ENCODE peak calls at places on chromosomes 13 and 19, in nine cellular contexts. One of them, this sample, is unnamed. For H3K4me1, the result is how much of the 10 kb centered on the place peaks cover.

GRCh38 chr13:76965759-76966421 is 17.6 kb downstream of the ACOD1 start:
- DNase-seq in mesendoderm: no peak
- DNase-seq in endothelial cell of umbilical vein: peak
- DNase-seq in astrocyte: peak
- DNase-seq in neuronal stem cell: no peak
- DNase-seq in A549: no peak
- DNase-seq in GM23248: peak
- DNase-seq in mesenchymal stem cell: peak
- DNase-seq in HCT116: no peak
- DNase-seq in this sample: peak

GRCh38 chr13:104571161-104571889 is 1505.1 kb upstream of the SLC10A2 start:
- DNase-seq in mesendoderm: peak
- DNase-seq in endothelial cell of umbilical vein: peak
- DNase-seq in astrocyte: peak
- DNase-seq in neuronal stem cell: peak
- DNase-seq in A549: peak
- DNase-seq in GM23248: peak
- DNase-seq in mesenchymal stem cell: peak
- DNase-seq in HCT116: peak
- DNase-seq in this sample: peak

GRCh38 chr13:84645196-84646071 is 763.2 kb upstream of the SLITRK1 start:
- DNase-seq in mesendoderm: peak
- DNase-seq in endothelial cell of umbilical vein: no peak
- DNase-seq in astrocyte: peak
- DNase-seq in neuronal stem cell: no peak
- DNase-seq in A549: no peak
- DNase-seq in GM23248: peak
- DNase-seq in mesenchymal stem cell: peak
- DNase-seq in HCT116: no peak
- DNase-seq in this sample: no peak

GRCh38 chr19:39481229-39481545 is 549 bp downstream of the TIMM50 start:
- DNase-seq in mesendoderm: no peak
- DNase-seq in endothelial cell of umbilical vein: no peak
- DNase-seq in astrocyte: no peak
- DNase-seq in neuronal stem cell: no peak
- DNase-seq in A549: no peak
- DNase-seq in GM23248: peak
- DNase-seq in mesenchymal stem cell: peak
- DNase-seq in HCT116: no peak
- DNase-seq in this sample: no peak

GRCh38 chr19:29880498-29881081 is 61.4 kb upstream of the URI1 start:
- DNase-seq in mesendoderm: no peak
- DNase-seq in endothelial cell of umbilical vein: no peak
- DNase-seq in astrocyte: no peak
- DNase-seq in neuronal stem cell: no peak
- DNase-seq in A549: no peak
- DNase-seq in GM23248: no peak
- DNase-seq in mesenchymal stem cell: no peak
- DNase-seq in HCT116: no peak
- DNase-seq in this sample: no peak

GRCh38 chr13:51818771-51819511 is 15.0 kb upstream of the DHRS12 start:
- DNase-seq in mesendoderm: no peak
- DNase-seq in endothelial cell of umbilical vein: no peak
- DNase-seq in astrocyte: peak
- DNase-seq in neuronal stem cell: no peak
- DNase-seq in A549: no peak
- DNase-seq in GM23248: peak
- DNase-seq in mesenchymal stem cell: peak
- DNase-seq in HCT116: no peak
- DNase-seq in this sample: no peak

GRCh38 chr13:99425485-99426341 is 75.6 kb upstream of the TM9SF2 start:
- DNase-seq in mesendoderm: no peak
- DNase-seq in endothelial cell of umbilical vein: no peak
- DNase-seq in astrocyte: no peak
- DNase-seq in neuronal stem cell: no peak
- DNase-seq in A549: no peak
- DNase-seq in GM23248: no peak
- DNase-seq in mesenchymal stem cell: no peak
- DNase-seq in HCT116: no peak
- DNase-seq in this sample: no peak

GRCh38 chr13:23608704-23609413 is 38.6 kb downstream of the TNFRSF19 start:
- DNase-seq in mesendoderm: no peak
- DNase-seq in endothelial cell of umbilical vein: peak
- DNase-seq in astrocyte: no peak
- DNase-seq in neuronal stem cell: no peak
- DNase-seq in A549: no peak
- DNase-seq in GM23248: peak
- DNase-seq in mesenchymal stem cell: no peak
- DNase-seq in HCT116: no peak
- DNase-seq in this sample: no peak

GRCh38 chr13:76398426-76398825 is 487.8 kb downstream of the KCTD12 start:
- DNase-seq in mesendoderm: no peak
- DNase-seq in endothelial cell of umbilical vein: no peak
- DNase-seq in astrocyte: no peak
- DNase-seq in neuronal stem cell: no peak
- DNase-seq in A549: no peak
- DNase-seq in GM23248: peak
- DNase-seq in mesenchymal stem cell: no peak
- DNase-seq in HCT116: no peak
- DNase-seq in this sample: no peak

GRCh38 chr13:24911135-24911524 is 147.2 kb downstream of the RNF17 start:
- DNase-seq in mesendoderm: no peak
- DNase-seq in endothelial cell of umbilical vein: no peak
- DNase-seq in astrocyte: peak
- DNase-seq in neuronal stem cell: no peak
- DNase-seq in A549: peak
- DNase-seq in GM23248: peak
- DNase-seq in mesenchymal stem cell: peak
- DNase-seq in HCT116: no peak
- DNase-seq in this sample: peak

GRCh38 chr13:71677114-71677513 is 189.9 kb downstream of the DACH1 start:
- DNase-seq in mesendoderm: no peak
- DNase-seq in endothelial cell of umbilical vein: no peak
- DNase-seq in astrocyte: no peak
- DNase-seq in neuronal stem cell: no peak
- DNase-seq in A549: no peak
- DNase-seq in GM23248: no peak
- DNase-seq in mesenchymal stem cell: no peak
- DNase-seq in HCT116: no peak
- DNase-seq in this sample: no peak

GRCh38 chr19:48659768-48660167 is 13.0 kb downstream of the NTN5 start:
- DNase-seq in mesendoderm: no peak
- DNase-seq in endothelial cell of umbilical vein: no peak
- DNase-seq in astrocyte: no peak
- DNase-seq in neuronal stem cell: no peak
- DNase-seq in A549: no peak
- DNase-seq in GM23248: peak
- DNase-seq in mesenchymal stem cell: peak
- DNase-seq in HCT116: no peak
- DNase-seq in this sample: no peak

GRCh38 chr19:46201413-46202310 is 27.9 kb upstream of the IGFL1 start:
- DNase-seq in mesendoderm: no peak
- DNase-seq in endothelial cell of umbilical vein: no peak
- DNase-seq in astrocyte: no peak
- DNase-seq in neuronal stem cell: no peak
- DNase-seq in A549: no peak
- DNase-seq in GM23248: peak
- DNase-seq in mesenchymal stem cell: no peak
- DNase-seq in HCT116: no peak
- DNase-seq in this sample: peak

GRCh38 chr19:11159598-11160001 is 4.0 kb upstream of the SPC24 start:
- DNase-seq in mesendoderm: no peak
- DNase-seq in endothelial cell of umbilical vein: no peak
- DNase-seq in astrocyte: no peak
- DNase-seq in neuronal stem cell: no peak
- DNase-seq in A549: no peak
- DNase-seq in GM23248: peak
- DNase-seq in mesenchymal stem cell: peak
- DNase-seq in HCT116: no peak
- DNase-seq in this sample: no peak

GRCh38 chr19:38004100-38004504 is 97.1 kb downstream of the SIPA1L3 start:
- DNase-seq in mesendoderm: no peak
- DNase-seq in endothelial cell of umbilical vein: no peak
- DNase-seq in astrocyte: peak
- DNase-seq in neuronal stem cell: no peak
- DNase-seq in A549: no peak
- DNase-seq in GM23248: peak
- DNase-seq in mesenchymal stem cell: no peak
- DNase-seq in HCT116: no peak
- DNase-seq in this sample: peak

GRCh38 chr19:38003427-38004099 is 96.6 kb downstream of the SIPA1L3 start:
- DNase-seq in mesendoderm: peak
- DNase-seq in endothelial cell of umbilical vein: peak
- DNase-seq in astrocyte: peak
- DNase-seq in neuronal stem cell: peak
- DNase-seq in A549: no peak
- DNase-seq in GM23248: peak
- DNase-seq in mesenchymal stem cell: peak
- DNase-seq in HCT116: no peak
- DNase-seq in this sample: peak

GRCh38 chr19:38005224-38005614 is 98.2 kb downstream of the SIPA1L3 start:
- DNase-seq in mesendoderm: no peak
- DNase-seq in endothelial cell of umbilical vein: no peak
- DNase-seq in astrocyte: no peak
- DNase-seq in neuronal stem cell: no peak
- DNase-seq in A549: no peak
- DNase-seq in GM23248: no peak
- DNase-seq in mesenchymal stem cell: no peak
- DNase-seq in HCT116: no peak
- DNase-seq in this sample: no peak

GRCh38 chr19:38006361-38007045 is 99.5 kb downstream of the SIPA1L3 start:
- DNase-seq in mesendoderm: no peak
- DNase-seq in endothelial cell of umbilical vein: no peak
- DNase-seq in astrocyte: no peak
- DNase-seq in neuronal stem cell: no peak
- DNase-seq in A549: no peak
- DNase-seq in GM23248: no peak
- DNase-seq in mesenchymal stem cell: no peak
- DNase-seq in HCT116: no peak
- DNase-seq in this sample: no peak

GRCh38 chr19:38004505-38005223 is 97.7 kb downstream of the SIPA1L3 start:
- DNase-seq in mesendoderm: peak
- DNase-seq in endothelial cell of umbilical vein: peak
- DNase-seq in astrocyte: peak
- DNase-seq in neuronal stem cell: peak
- DNase-seq in A549: peak
- DNase-seq in GM23248: peak
- DNase-seq in mesenchymal stem cell: peak
- DNase-seq in HCT116: peak
- DNase-seq in this sample: peak
- H3K4me1 ChIP-seq in mesendoderm: under half
- H3K4me1 ChIP-seq in endothelial cell of umbilical vein: under half
- H3K4me1 ChIP-seq in astrocyte: under half
- H3K4me1 ChIP-seq in neuronal stem cell: under half
- H3K4me1 ChIP-seq in A549: under half
- H3K4me1 ChIP-seq in GM23248: under half
- H3K4me1 ChIP-seq in mesenchymal stem cell: under half
- H3K4me1 ChIP-seq in HCT116: half or more
- H3K4me1 ChIP-seq in this sample: under half

DNA sequence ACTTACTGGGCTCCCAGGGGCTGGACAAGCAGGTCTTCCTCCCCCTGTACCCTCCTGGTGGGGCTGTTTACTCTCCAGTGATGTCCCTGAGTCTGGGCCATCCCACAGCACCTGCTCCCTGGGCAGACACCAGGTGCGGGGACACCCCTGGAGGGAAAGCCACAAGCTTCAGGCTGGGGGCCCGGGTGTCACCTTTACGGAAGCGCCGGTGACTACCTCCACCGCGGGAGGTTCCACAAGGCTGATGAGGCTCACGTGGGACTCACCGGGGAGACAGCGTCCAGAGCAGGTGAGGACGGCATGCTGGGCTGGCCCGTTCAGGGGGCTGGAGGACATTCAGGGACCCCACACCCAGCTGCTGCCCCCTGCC is 24.9 kb downstream of the NFILZ start:
- DNase-seq in mesendoderm: no peak
- DNase-seq in endothelial cell of umbilical vein: no peak
- DNase-seq in astrocyte: no peak
- DNase-seq in neuronal stem cell: no peak
- DNase-seq in A549: no peak
- DNase-seq in GM23248: no peak
- DNase-seq in mesenchymal stem cell: no peak
- DNase-seq in HCT116: no peak
- DNase-seq in this sample: no peak
- H3K4me2 ChIP-seq in mesendoderm: no peak
- H3K4me2 ChIP-seq in endothelial cell of umbilical vein: no peak
- H3K4me2 ChIP-seq in astrocyte: no peak
- H3K4me2 ChIP-seq in neuronal stem cell: no peak
- H3K4me2 ChIP-seq in A549: no peak
- H3K4me2 ChIP-seq in GM23248: no peak
- H3K4me2 ChIP-seq in mesenchymal stem cell: no peak
- H3K4me2 ChIP-seq in HCT116: no peak
- H3K4me2 ChIP-seq in this sample: no peak

DNA sequence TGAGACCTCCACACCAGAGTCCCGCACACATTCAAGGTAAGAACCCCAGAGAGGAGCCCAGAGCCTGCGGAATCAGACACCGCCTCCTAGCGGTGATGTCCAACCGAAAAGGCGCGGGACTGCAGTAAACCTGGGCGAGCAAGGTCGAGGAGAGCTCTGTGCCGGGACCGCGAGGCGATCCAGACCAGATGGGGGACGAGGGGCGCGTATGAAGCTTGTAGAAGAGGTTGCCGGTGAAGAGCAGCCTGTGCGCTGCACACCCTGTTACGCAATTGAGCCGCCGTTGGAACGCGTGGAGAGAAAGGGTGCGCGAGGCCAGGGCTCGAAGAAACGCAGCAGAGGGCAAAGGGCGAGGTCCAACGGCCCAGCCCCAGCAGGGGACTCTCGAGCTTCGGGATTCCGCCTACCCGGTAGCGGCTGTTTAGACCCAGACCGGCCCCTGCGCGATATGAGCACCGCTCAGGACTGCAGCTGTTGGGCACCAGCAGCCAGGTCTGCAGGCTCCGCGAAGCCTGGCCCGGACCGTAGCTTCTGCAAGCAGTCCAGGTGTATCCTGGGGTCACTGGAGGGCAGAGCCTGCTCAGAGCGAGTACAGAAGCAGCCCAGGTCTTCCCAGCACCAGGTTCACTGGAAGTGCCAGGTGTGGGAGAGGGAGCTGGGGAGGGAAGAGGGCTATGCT is 65.9 kb upstream of the ZNF599 start:
- DNase-seq in mesendoderm: peak
- DNase-seq in endothelial cell of umbilical vein: peak
- DNase-seq in astrocyte: no peak
- DNase-seq in neuronal stem cell: peak
- DNase-seq in A549: no peak
- DNase-seq in GM23248: peak
- DNase-seq in mesenchymal stem cell: no peak
- DNase-seq in HCT116: no peak
- DNase-seq in this sample: no peak
- H3K4me3 ChIP-seq in mesendoderm: no peak
- H3K4me3 ChIP-seq in endothelial cell of umbilical vein: no peak
- H3K4me3 ChIP-seq in astrocyte: no peak
- H3K4me3 ChIP-seq in neuronal stem cell: no peak
- H3K4me3 ChIP-seq in A549: peak
- H3K4me3 ChIP-seq in GM23248: no peak
- H3K4me3 ChIP-seq in mesenchymal stem cell: no peak
- H3K4me3 ChIP-seq in HCT116: no peak
- H3K4me3 ChIP-seq in this sample: no peak

DNA sequence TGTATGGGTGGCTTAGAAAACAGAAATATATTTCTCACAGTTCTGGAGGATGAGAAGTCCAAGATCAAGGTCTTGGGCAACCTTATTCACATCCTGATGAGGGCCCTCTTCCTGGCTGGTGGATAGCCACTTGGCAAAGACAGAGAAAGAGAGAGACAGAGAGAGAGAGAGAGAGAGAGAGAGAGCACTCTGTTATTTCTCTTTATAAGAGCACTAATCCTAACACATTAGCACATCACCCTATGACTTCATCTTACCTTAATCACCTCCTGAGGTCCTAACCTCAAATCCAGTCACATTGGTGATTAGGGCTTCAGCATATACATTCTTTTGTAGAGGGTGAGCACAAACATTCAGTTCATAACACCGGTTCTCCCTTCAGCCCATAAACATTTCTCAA is 430.3 kb downstream of the EFNB2 start:
- DNase-seq in mesendoderm: no peak
- DNase-seq in endothelial cell of umbilical vein: peak
- DNase-seq in astrocyte: no peak
- DNase-seq in neuronal stem cell: no peak
- DNase-seq in A549: no peak
- DNase-seq in GM23248: peak
- DNase-seq in mesenchymal stem cell: no peak
- DNase-seq in HCT116: no peak
- DNase-seq in this sample: peak
- H3K4me1 ChIP-seq in mesendoderm: under half
- H3K4me1 ChIP-seq in endothelial cell of umbilical vein: under half
- H3K4me1 ChIP-seq in astrocyte: half or more
- H3K4me1 ChIP-seq in neuronal stem cell: under half
- H3K4me1 ChIP-seq in A549: under half
- H3K4me1 ChIP-seq in GM23248: under half
- H3K4me1 ChIP-seq in mesenchymal stem cell: under half
- H3K4me1 ChIP-seq in HCT116: under half
- H3K4me1 ChIP-seq in this sample: half or more

This sample was measured in PC-3.